ENCODE peak calls at places on chromosomes 13 and 19, in four cellular contexts. One of them, this sample, is unnamed.

GRCh38 chr19:37992761-37993160 is 85.8 kb downstream of the SIPA1L3 start:
- DNase-seq in hepatic stellate cell: no peak
- DNase-seq in occipital lobe: no peak
- DNase-seq in NCI-H524: no peak
- DNase-seq in this sample: no peak

GRCh38 chr19:31675187-31675913 is 326.1 kb upstream of the TSHZ3 start:
- DNase-seq in hepatic stellate cell: peak
- DNase-seq in occipital lobe: no peak
- DNase-seq in NCI-H524: no peak
- DNase-seq in this sample: no peak

GRCh38 chr19:32165750-32166149 is 179.7 kb upstream of the ZNF507 start:
- DNase-seq in hepatic stellate cell: no peak
- DNase-seq in occipital lobe: no peak
- DNase-seq in NCI-H524: no peak
- DNase-seq in this sample: no peak

GRCh38 chr19:6890938-6891337 is 3.6 kb downstream of the ADGRE1 start:
- DNase-seq in hepatic stellate cell: no peak
- DNase-seq in occipital lobe: no peak
- DNase-seq in NCI-H524: no peak
- DNase-seq in this sample: no peak

GRCh38 chr19:7337380-7338194 is 11.2 kb upstream of the ARHGEF18 start:
- DNase-seq in hepatic stellate cell: no peak
- DNase-seq in occipital lobe: no peak
- DNase-seq in NCI-H524: no peak
- DNase-seq in this sample: no peak

GRCh38 chr13:105063676-105064075 is 1471.8 kb downstream of the EFNB2 start:
- DNase-seq in hepatic stellate cell: no peak
- DNase-seq in occipital lobe: no peak
- DNase-seq in NCI-H524: peak
- DNase-seq in this sample: no peak

GRCh38 chr13:100088282-100088647 is 628 bp upstream of the PCCA start:
- DNase-seq in hepatic stellate cell: no peak
- DNase-seq in occipital lobe: no peak
- DNase-seq in NCI-H524: no peak
- DNase-seq in this sample: peak

GRCh38 chr19:29842471-29843179 is 30.8 kb downstream of the CCNE1 start:
- DNase-seq in hepatic stellate cell: no peak
- DNase-seq in occipital lobe: no peak
- DNase-seq in NCI-H524: no peak
- DNase-seq in this sample: no peak

GRCh38 chr19:54388001-54388802 is 23.5 kb upstream of the LAIR1 start:
- DNase-seq in hepatic stellate cell: no peak
- DNase-seq in occipital lobe: no peak
- DNase-seq in NCI-H524: peak
- DNase-seq in this sample: no peak

GRCh38 chr19:5006201-5006600 is 37.3 kb downstream of the KDM4B start:
- DNase-seq in hepatic stellate cell: no peak
- DNase-seq in occipital lobe: no peak
- DNase-seq in NCI-H524: no peak
- DNase-seq in this sample: no peak

GRCh38 chr13:112806761-112807652 is 117.2 kb downstream of the ATP11A start:
- DNase-seq in hepatic stellate cell: no peak
- DNase-seq in occipital lobe: no peak
- DNase-seq in NCI-H524: no peak
- DNase-seq in this sample: no peak

GRCh38 chr13:73708393-73708985 is 425.7 kb downstream of the KLF12 start:
- DNase-seq in hepatic stellate cell: peak
- DNase-seq in occipital lobe: peak
- DNase-seq in NCI-H524: peak
- DNase-seq in this sample: peak